ENCODE peak calls at places on chromosomes 1 and 21, in eight cellular contexts. H is GM06990; Y is HL-60; W is prostate gland; E is A549; T is CD8-positive, alpha-beta T cell; R is foreskin fibroblast; U is Panc1. G is an unnamed sample.

GRCh38 chr1:172489847-172490246 is 43.1 kb upstream of the SUCO start:
- DNase-seq in R (no peak), T (no peak), U (no peak), E (no peak), Y (no peak), W (no peak), H (no peak), G (no peak)

GRCh38 chr21:24045373-24045772 is 1561.9 kb downstream of the MRPL39 start:
- DNase-seq in H (no peak), R (no peak), W (no peak), T (no peak), U (no peak), E (no peak), Y (no peak), G (no peak)

GRCh38 chr1:155255243-155256100 is at the start of gene ENTREP3:
- DNase-seq in R (peak), H (peak), E (peak), Y (peak), W (peak), U (no peak), T (peak), G (no peak)

GRCh38 chr1:11792106-11792505 is 13.7 kb downstream of the MTHFR start:
- DNase-seq in H (no peak), U (no peak), T (no peak), W (no peak), Y (no peak), E (no peak), R (no peak), G (no peak)

GRCh38 chr1:212713465-212714136 is 14.0 kb upstream of the BATF3 start:
- DNase-seq in W (no peak), U (no peak), E (no peak), H (no peak), T (no peak), R (no peak), Y (no peak), G (no peak)

GRCh38 chr1:57976218-57976617 is 552.4 kb upstream of the DAB1 start:
- DNase-seq in T (no peak), H (no peak), E (no peak), W (no peak), R (peak), Y (no peak), U (no peak), G (no peak)

GRCh38 chr1:246067432-246068021 is 439.6 kb downstream of the SMYD3 start:
- DNase-seq in R (peak), T (no peak), Y (no peak), H (no peak), U (no peak), E (no peak), W (no peak), G (no peak)

GRCh38 chr1:37233606-37234005 is 199.3 kb upstream of the GRIK3 start:
- DNase-seq in U (no peak), T (no peak), W (no peak), H (no peak), Y (no peak), E (no peak), R (no peak), G (no peak)

DNA sequence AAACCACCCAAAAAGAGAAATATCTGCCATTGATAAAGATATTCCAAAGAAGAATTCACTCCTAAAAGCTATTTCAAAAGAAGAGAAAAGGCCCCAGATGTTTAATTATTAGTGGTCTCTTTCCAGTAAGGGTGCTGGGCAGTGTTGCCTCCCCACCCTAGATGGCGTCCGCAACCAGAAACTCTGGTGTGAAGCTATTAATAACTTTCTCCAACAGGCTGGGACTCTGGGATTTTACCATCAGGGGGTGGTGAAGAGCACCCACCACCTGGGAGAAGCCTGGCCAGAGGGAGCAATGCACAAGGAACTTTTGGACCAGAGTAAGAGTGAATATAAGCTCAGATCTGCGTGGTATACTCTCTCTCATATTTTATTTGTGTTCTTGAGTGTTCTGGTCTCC is 115.4 kb upstream of the TIAM1 start:
- DNase-seq in U (no peak), E (peak), H (no peak), W (no peak), Y (no peak), T (no peak), R (no peak), G (no peak)
- TF ChIP-seq CTCF in U (no peak), E (peak), H (no peak), W (no peak), Y (no peak), T (no peak), R (no peak), G (no peak)

GRCh38 chr21:21247441-21247840 is 249.2 kb downstream of the NCAM2 start:
- DNase-seq in R (peak), U (no peak), H (no peak), T (no peak), E (no peak), W (no peak), Y (no peak), G (no peak)

DNA sequence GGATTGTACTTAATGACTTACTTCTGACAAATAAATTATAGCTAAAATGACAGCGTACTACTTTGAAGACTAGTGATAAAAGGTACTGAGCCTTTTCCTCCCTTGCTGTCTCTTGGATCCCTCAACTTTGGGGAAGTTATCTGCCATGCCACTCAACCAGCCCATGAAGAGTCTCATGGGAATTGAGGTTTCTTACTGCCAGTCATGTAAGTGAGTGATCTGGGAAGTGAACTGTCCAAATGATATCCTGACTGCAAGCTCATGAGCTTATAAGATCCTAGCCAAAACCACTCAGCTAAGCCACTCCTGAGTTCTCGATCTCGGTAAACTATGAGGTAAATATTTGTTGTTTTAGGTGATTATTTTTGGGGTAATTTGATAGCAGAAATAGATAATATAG is 247.8 kb downstream of the NCAM2 start:
- DNase-seq in U (no peak), H (no peak), E (no peak), W (no peak), T (no peak), Y (no peak), R (no peak), G (no peak)
- H3K4me3 ChIP-seq in U (no peak), H (no peak), E (no peak), W (no peak), T (no peak), Y (no peak), R (no peak), G (no peak)

GRCh38 chr1:179194068-179194537 is 35.4 kb downstream of the ABL2 start:
- DNase-seq in Y (no peak), H (no peak), R (no peak), E (no peak), U (no peak), W (no peak), T (no peak), G (no peak)
- TF ChIP-seq CTCF in Y (no peak), H (no peak), R (no peak), E (no peak), U (peak), W (no peak), T (no peak), G (no peak)

GRCh38 chr1:9129391-9130041 is 614 bp upstream of the GPR157 start:
- DNase-seq in H (peak), E (peak), R (peak), Y (peak), U (no peak), T (peak), W (peak), G (peak)
- H3K4me3 ChIP-seq in H (peak), E (peak), R (peak), Y (peak), U (peak), T (peak), W (peak), G (peak)

GRCh38 chr1:28540651-28541050 is 12.2 kb upstream of the TRNAU1AP start:
- DNase-seq in E (no peak), T (no peak), H (no peak), U (no peak), W (no peak), Y (no peak), R (peak), G (no peak)
- TF ChIP-seq CTCF in E (no peak), T (no peak), H (no peak), U (no peak), W (no peak), Y (no peak), R (no peak), G (no peak)

DNA sequence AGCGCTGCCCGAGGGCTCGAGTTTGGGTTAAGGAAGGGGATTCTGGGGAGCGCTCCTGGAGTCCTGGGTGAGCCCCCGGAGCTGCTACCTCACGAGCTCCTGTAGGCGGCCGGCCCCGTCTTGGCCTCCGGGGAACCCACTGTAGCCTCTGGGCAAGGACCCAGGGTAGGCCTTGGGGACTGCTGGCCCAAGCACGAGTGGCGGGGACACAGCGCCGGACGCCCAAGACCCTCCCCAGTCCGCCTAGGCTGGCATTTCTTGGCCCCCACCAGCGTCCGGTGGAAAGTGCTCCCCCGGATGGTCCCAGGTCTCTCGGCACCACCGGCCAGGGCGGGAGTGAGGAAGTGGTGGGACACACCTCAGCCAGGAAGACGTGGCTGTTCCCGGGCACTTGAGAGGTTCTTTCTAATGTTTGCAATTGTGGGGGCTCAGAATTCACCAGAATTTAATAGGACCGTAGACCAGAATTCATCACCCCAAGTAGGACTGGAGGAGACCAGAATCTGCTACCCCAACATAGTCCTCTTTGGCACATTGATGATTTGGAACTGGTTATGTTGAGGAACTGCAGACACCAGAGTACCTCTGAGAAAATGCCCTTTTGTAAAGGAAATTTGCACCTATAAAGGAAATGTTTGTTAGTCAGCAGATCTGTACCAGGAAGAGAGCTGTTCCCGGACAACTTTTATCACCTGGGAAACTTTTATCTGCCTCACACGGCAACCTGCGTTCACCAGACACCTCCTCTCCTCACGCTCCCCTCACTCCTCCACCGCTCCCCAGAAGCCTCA is 652 bp upstream of the TMPRSS2 start:
- DNase-seq in R (no peak), E (no peak), H (no peak), T (no peak), U (no peak), Y (no peak), W (no peak), G (no peak)
- H3K4me3 ChIP-seq in R (no peak), E (peak), H (no peak), T (no peak), U (no peak), Y (no peak), W (peak), G (no peak)

GRCh38 chr1:153786038-153786790 is 11.0 kb downstream of the SLC27A3 start:
- DNase-seq in Y (no peak), W (no peak), H (no peak), R (no peak), U (no peak), E (no peak), T (no peak), G (no peak)

GRCh38 chr1:153779781-153780541 is 4.8 kb downstream of the SLC27A3 start:
- DNase-seq in Y (no peak), U (no peak), W (no peak), E (no peak), R (no peak), H (no peak), T (no peak), G (no peak)

GRCh38 chr1:153780551-153780950 is 5.3 kb downstream of the SLC27A3 start:
- DNase-seq in U (no peak), W (no peak), R (no peak), Y (no peak), E (no peak), T (no peak), H (no peak), G (no peak)

GRCh38 chr1:153778824-153779519 is 3.8 kb downstream of the SLC27A3 start:
- DNase-seq in H (no peak), Y (no peak), T (no peak), E (no peak), U (no peak), W (no peak), R (no peak), G (no peak)

GRCh38 chr1:153783233-153784190 is 8.3 kb downstream of the SLC27A3 start:
- DNase-seq in U (peak), Y (peak), R (peak), E (peak), H (peak), W (peak), T (peak), G (peak)
- TF ChIP-seq CTCF in U (no peak), Y (no peak), R (no peak), E (no peak), H (no peak), W (no peak), T (no peak), G (no peak)

GRCh38 chr21:31873275-31873695 is 465 bp downstream of the HUNK start:
- DNase-seq in R (no peak), U (no peak), T (no peak), H (no peak), E (peak), Y (no peak), W (peak), G (no peak)
- H3K4me3 ChIP-seq in R (peak), U (peak), T (peak), H (peak), E (peak), Y (peak), W (peak), G (no peak)

GRCh38 chr1:77956464-77956863 is 22.4 kb downstream of the FUBP1 start:
- DNase-seq in E (no peak), U (no peak), R (no peak), Y (no peak), H (no peak), T (no peak), W (no peak), G (no peak)
- TF ChIP-seq CTCF in E (no peak), U (no peak), R (no peak), Y (no peak), H (no peak), T (no peak), W (no peak), G (no peak)

GRCh38 chr1:114002492-114003290 is 23.4 kb downstream of the OLFML3 start:
- DNase-seq in H (no peak), W (no peak), R (peak), E (no peak), U (no peak), Y (no peak), T (no peak), G (no peak)
- H3K4me3 ChIP-seq in H (no peak), W (no peak), R (no peak), E (no peak), U (no peak), Y (no peak), T (no peak), G (no peak)